ENCODE peak calls at places on chromosome 6, in seven cellular contexts. P is heart right ventricle; W is NCI-H345; F is PC-3; A is CD4-positive, alpha-beta T cell; L is T-helper 2 cell; C is cardiac fibroblast. Y is an unnamed sample.

GRCh38 chr6:54428437-54428836 is 120.2 kb downstream of the TINAG start:
- DNase-seq in P (no peak), W (no peak), F (no peak), A (no peak), L (no peak), C (no peak), Y (no peak)

GRCh38 chr6:12249516-12250394 is 40.4 kb upstream of the EDN1 start:
- DNase-seq in P (no peak), W (no peak), F (peak), A (no peak), L (no peak), C (no peak), Y (no peak)

GRCh38 chr6:16731503-16732018 is 29.7 kb downstream of the ATXN1 start:
- DNase-seq in P (no peak), W (no peak), F (peak), A (no peak), L (peak), C (no peak), Y (no peak)

GRCh38 chr6:45423111-45423900 is 45.6 kb upstream of the SUPT3H start:
- DNase-seq in P (peak), W (no peak), F (peak), A (peak), L (no peak), C (no peak), Y (no peak)

GRCh38 chr6:130500693-130501092 is 134.9 kb downstream of the TMEM200A start:
- DNase-seq in P (no peak), W (no peak), F (no peak), A (no peak), L (no peak), C (peak), Y (no peak)

GRCh38 chr6:162099685-162100084 is 627.9 kb downstream of the PRKN start:
- DNase-seq in P (no peak), W (no peak), F (peak), A (no peak), L (no peak), C (peak), Y (peak)

GRCh38 chr6:111552241-111552744 is 53.4 kb downstream of the TRAF3IP2 start:
- DNase-seq in P (peak), W (peak), F (peak), A (no peak), L (no peak), C (peak), Y (no peak)

GRCh38 chr6:108260126-108260808 is 573 bp downstream of the SNX3 start:
- DNase-seq in P (peak), W (peak), F (peak), A (no peak), L (peak), C (peak), Y (peak)

GRCh38 chr6:31528307-31528777 is 420 bp upstream of the MCCD1 start:
- DNase-seq in P (no peak), W (no peak), F (no peak), A (no peak), L (no peak), C (no peak), Y (no peak)

GRCh38 chr6:38262041-38262440 is 377.7 kb downstream of the BTBD9 start:
- DNase-seq in P (peak), W (no peak), F (peak), A (no peak), L (no peak), C (peak), Y (no peak)

GRCh38 chr6:10453596-10453995 is 38.7 kb upstream of the TFAP2A start:
- DNase-seq in P (no peak), W (no peak), F (peak), A (no peak), L (no peak), C (no peak), Y (no peak)

GRCh38 chr6:116406678-116407345 is 36.1 kb downstream of the DSE start:
- DNase-seq in P (no peak), W (no peak), F (no peak), A (no peak), L (no peak), C (peak), Y (no peak)

GRCh38 chr6:11921017-11921438 is 91.1 kb upstream of the HIVEP1 start:
- DNase-seq in P (no peak), W (no peak), F (peak), A (no peak), L (no peak), C (peak), Y (peak)

GRCh38 chr6:78589426-78589825 is 277.9 kb upstream of the IRAK1BP1 start:
- DNase-seq in P (no peak), W (no peak), F (no peak), A (no peak), L (no peak), C (no peak), Y (no peak)

GRCh38 chr6:134230087-134230717 is 87.7 kb downstream of the SGK1 start:
- DNase-seq in P (peak), W (no peak), F (no peak), A (no peak), L (no peak), C (no peak), Y (no peak)

GRCh38 chr6:105484238-105485161 is 81.6 kb upstream of the PREP start:
- DNase-seq in P (no peak), W (peak), F (peak), A (no peak), L (peak), C (peak), Y (peak)

GRCh38 chr6:37979392-37980221 is 160.1 kb downstream of the ZFAND3 start:
- DNase-seq in P (no peak), W (no peak), F (no peak), A (no peak), L (no peak), C (peak), Y (no peak)

GRCh38 chr6:14524319-14524718 is 406.7 kb downstream of the CD83 start:
- DNase-seq in P (peak), W (no peak), F (no peak), A (no peak), L (no peak), C (peak), Y (no peak)

GRCh38 chr6:127162808-127163207 is 44.3 kb downstream of the RSPO3 start:
- DNase-seq in P (no peak), W (no peak), F (no peak), A (no peak), L (no peak), C (peak), Y (no peak)